ENCODE peak calls at places on chromosomes 11 and 22, in nine cellular contexts. One of them, this sample, is unnamed.

GRCh38 chr11:28490763-28491382 is 382.7 kb downstream of the METTL15 start:
- DNase-seq in COR-L47: no peak
- DNase-seq in KG1: no peak
- DNase-seq in right atrium auricular region: no peak
- DNase-seq in endothelial cell: no peak
- DNase-seq in NCI-H1092 treated with DMSO at 0.1 percent for 48 hours: no peak
- DNase-seq in mucosa of gallbladder: no peak
- DNase-seq in cerebellar cortex: no peak
- DNase-seq in progenitor cell of endocrine pancreas: no peak
- DNase-seq in this sample: no peak

GRCh38 chr22:22080270-22080669 is 97.7 kb upstream of the TOP3B start:
- DNase-seq in KG1: no peak
- DNase-seq in progenitor cell of endocrine pancreas: no peak
- DNase-seq in COR-L47: no peak
- DNase-seq in NCI-H1092 treated with DMSO at 0.1 percent for 48 hours: no peak
- DNase-seq in endothelial cell: no peak
- DNase-seq in mucosa of gallbladder: no peak
- DNase-seq in cerebellar cortex: no peak
- DNase-seq in right atrium auricular region: peak
- DNase-seq in this sample: no peak

GRCh38 chr11:57126766-57127400 is 54.9 kb upstream of the LRRC55 start:
- DNase-seq in right atrium auricular region: no peak
- DNase-seq in KG1: no peak
- DNase-seq in cerebellar cortex: no peak
- DNase-seq in COR-L47: no peak
- DNase-seq in mucosa of gallbladder: no peak
- DNase-seq in NCI-H1092 treated with DMSO at 0.1 percent for 48 hours: no peak
- DNase-seq in progenitor cell of endocrine pancreas: no peak
- DNase-seq in endothelial cell: no peak
- DNase-seq in this sample: no peak

GRCh38 chr11:32434387-32435151 is 770 bp downstream of the WT1 start:
- DNase-seq in COR-L47: no peak
- DNase-seq in KG1: peak
- DNase-seq in mucosa of gallbladder: no peak
- DNase-seq in endothelial cell: peak
- DNase-seq in NCI-H1092 treated with DMSO at 0.1 percent for 48 hours: no peak
- DNase-seq in cerebellar cortex: no peak
- DNase-seq in progenitor cell of endocrine pancreas: no peak
- DNase-seq in right atrium auricular region: no peak
- DNase-seq in this sample: peak

GRCh38 chr11:32374261-32374711 is 61.1 kb downstream of the WT1 start:
- DNase-seq in endothelial cell: peak
- DNase-seq in right atrium auricular region: no peak
- DNase-seq in COR-L47: peak
- DNase-seq in cerebellar cortex: peak
- DNase-seq in progenitor cell of endocrine pancreas: no peak
- DNase-seq in mucosa of gallbladder: no peak
- DNase-seq in KG1: peak
- DNase-seq in NCI-H1092 treated with DMSO at 0.1 percent for 48 hours: no peak
- DNase-seq in this sample: peak

GRCh38 chr11:66491315-66491935 is 11.2 kb downstream of the DPP3 start:
- DNase-seq in endothelial cell: peak
- DNase-seq in right atrium auricular region: no peak
- DNase-seq in progenitor cell of endocrine pancreas: no peak
- DNase-seq in COR-L47: no peak
- DNase-seq in NCI-H1092 treated with DMSO at 0.1 percent for 48 hours: no peak
- DNase-seq in mucosa of gallbladder: no peak
- DNase-seq in KG1: no peak
- DNase-seq in cerebellar cortex: no peak
- DNase-seq in this sample: peak

GRCh38 chr11:44032304-44033085 is 15.3 kb upstream of the ACCSL start:
- DNase-seq in cerebellar cortex: no peak
- DNase-seq in COR-L47: no peak
- DNase-seq in right atrium auricular region: peak
- DNase-seq in progenitor cell of endocrine pancreas: no peak
- DNase-seq in endothelial cell: no peak
- DNase-seq in mucosa of gallbladder: peak
- DNase-seq in NCI-H1092 treated with DMSO at 0.1 percent for 48 hours: no peak
- DNase-seq in KG1: no peak
- DNase-seq in this sample: no peak

GRCh38 chr11:75265851-75266531 is 25.4 kb downstream of the TPBGL start:
- DNase-seq in COR-L47: no peak
- DNase-seq in mucosa of gallbladder: no peak
- DNase-seq in endothelial cell: no peak
- DNase-seq in right atrium auricular region: no peak
- DNase-seq in cerebellar cortex: no peak
- DNase-seq in KG1: no peak
- DNase-seq in progenitor cell of endocrine pancreas: no peak
- DNase-seq in NCI-H1092 treated with DMSO at 0.1 percent for 48 hours: no peak
- DNase-seq in this sample: peak

GRCh38 chr22:37179622-37180420 is 8.2 kb downstream of the C1QTNF6 start:
- DNase-seq in mucosa of gallbladder: no peak
- DNase-seq in right atrium auricular region: no peak
- DNase-seq in cerebellar cortex: no peak
- DNase-seq in COR-L47: no peak
- DNase-seq in KG1: no peak
- DNase-seq in endothelial cell: no peak
- DNase-seq in NCI-H1092 treated with DMSO at 0.1 percent for 48 hours: no peak
- DNase-seq in progenitor cell of endocrine pancreas: no peak
- DNase-seq in this sample: no peak

GRCh38 chr22:38110863-38111852 is 674 bp upstream of the BAIAP2L2 start:
- DNase-seq in right atrium auricular region: no peak
- DNase-seq in NCI-H1092 treated with DMSO at 0.1 percent for 48 hours: no peak
- DNase-seq in COR-L47: no peak
- DNase-seq in KG1: no peak
- DNase-seq in progenitor cell of endocrine pancreas: no peak
- DNase-seq in endothelial cell: no peak
- DNase-seq in mucosa of gallbladder: peak
- DNase-seq in cerebellar cortex: no peak
- DNase-seq in this sample: no peak

GRCh38 chr11:120217941-120218694 is 7.3 kb downstream of the OAF start:
- DNase-seq in COR-L47: no peak
- DNase-seq in right atrium auricular region: no peak
- DNase-seq in cerebellar cortex: no peak
- DNase-seq in progenitor cell of endocrine pancreas: no peak
- DNase-seq in NCI-H1092 treated with DMSO at 0.1 percent for 48 hours: peak
- DNase-seq in KG1: no peak
- DNase-seq in mucosa of gallbladder: no peak
- DNase-seq in endothelial cell: no peak
- DNase-seq in this sample: no peak